ENCODE peak calls at places on chromosome 15, in five cellular contexts. N, U, L, Q and P are unnamed samples.

GRCh38 chr15:42226648-42227047 is 18.5 kb upstream of the VPS39 start:
- DNase-seq in Q (no peak), L (no peak), U (no peak), N (no peak), P (no peak)

GRCh38 chr15:59424626-59425025 is 13.4 kb upstream of the FAM81A start:
- DNase-seq in N (no peak), Q (no peak), U (no peak), L (no peak), P (no peak)

GRCh38 chr15:31127596-31128261 is 26.2 kb upstream of the TRPM1 start:
- DNase-seq in L (no peak), U (no peak), Q (no peak), N (no peak), P (no peak)

GRCh38 chr15:92409521-92409920 is 15.8 kb downstream of the ST8SIA2 start:
- DNase-seq in N (no peak), Q (peak), L (no peak), U (no peak), P (no peak)

GRCh38 chr15:85926834-85927233 is 132.1 kb upstream of the KLHL25 start:
- DNase-seq in U (no peak), L (no peak), N (no peak), Q (no peak), P (no peak)

GRCh38 chr15:75042730-75043508 is 19.5 kb downstream of the PPCDC start:
- DNase-seq in L (peak), U (peak), Q (peak), N (peak), P (no peak)

GRCh38 chr15:65101418-65101890 is 13.5 kb downstream of the UBAP1L start:
- DNase-seq in L (no peak), N (peak), U (peak), Q (peak), P (peak)

GRCh38 chr15:74400313-74400850 is 32.9 kb upstream of the CYP11A1 start:
- DNase-seq in U (no peak), Q (no peak), N (no peak), L (no peak), P (no peak)

GRCh38 chr15:37981781-37982180 is 47.3 kb downstream of the TMCO5A start:
- DNase-seq in U (peak), Q (peak), L (no peak), N (peak), P (no peak)

GRCh38 chr15:78369161-78369560 is 29.0 kb downstream of the CRABP1 start:
- DNase-seq in L (no peak), N (no peak), U (no peak), Q (no peak), P (no peak)

GRCh38 chr15:101370330-101371024 is 75.4 kb upstream of the SNRPA1 start:
- DNase-seq in L (no peak), U (no peak), N (no peak), Q (no peak), P (no peak)

GRCh38 chr15:74867562-74868458 is 5.4 kb downstream of the SCAMP2 start:
- DNase-seq in N (no peak), Q (no peak), U (no peak), L (no peak), P (no peak)

GRCh38 chr15:65189102-65189740 is 4.1 kb upstream of the CLPX start:
- DNase-seq in U (peak), N (peak), L (no peak), Q (peak), P (peak)

GRCh38 chr15:75347222-75348033 is 589 bp downstream of the NEIL1 start:
- DNase-seq in N (peak), Q (peak), L (no peak), U (peak), P (no peak)

GRCh38 chr15:74402873-74403589 is 30.7 kb downstream of the SEMA7A start:
- DNase-seq in U (no peak), Q (no peak), N (no peak), L (peak), P (no peak)

GRCh38 chr15:88491158-88491557 is 23.6 kb downstream of the MRPS11 start:
- DNase-seq in L (no peak), N (no peak), Q (no peak), U (no peak), P (no peak)

GRCh38 chr15:24748812-24749439 is 73.4 kb downstream of the NPAP1 start:
- DNase-seq in N (no peak), U (no peak), Q (no peak), L (no peak), P (no peak)

GRCh38 chr15:25184356-25185155 is 229.8 kb downstream of the SNRPN start:
- DNase-seq in U (no peak), L (no peak), Q (no peak), N (no peak), P (no peak)

GRCh38 chr15:37090543-37091175 is 9.7 kb downstream of the MEIS2 start:
- DNase-seq in N (no peak), U (no peak), Q (no peak), L (no peak), P (no peak)

GRCh38 chr15:47577476-47577875 is 139.8 kb upstream of the SEMA6D start:
- DNase-seq in N (no peak), U (no peak), L (no peak), Q (peak), P (no peak)

GRCh38 chr15:20356444-20357138 is 185.0 kb downstream of the GOLGA6L6 start:
- DNase-seq in L (no peak), U (peak), N (peak), Q (peak), P (peak)

GRCh38 chr15:92005154-92005553 is 151.6 kb downstream of the SLCO3A1 start:
- DNase-seq in U (no peak), N (no peak), L (no peak), Q (peak), P (no peak)

GRCh38 chr15:70046716-70047369 is 50.9 kb downstream of the TLE3 start:
- DNase-seq in L (no peak), N (no peak), Q (no peak), U (no peak), P (no peak)

GRCh38 chr15:51260262-51260661 is 78.1 kb downstream of the CYP19A1 start:
- DNase-seq in N (no peak), L (no peak), U (no peak), Q (peak), P (no peak)

GRCh38 chr15:52509500-52510244 is 19.0 kb downstream of the MYO5A start:
- DNase-seq in L (no peak), U (no peak), Q (no peak), N (no peak), P (no peak)
- TF ChIP-seq YY1 in L (no peak), U (no peak), Q (no peak), N (no peak), P (no peak)

DNA sequence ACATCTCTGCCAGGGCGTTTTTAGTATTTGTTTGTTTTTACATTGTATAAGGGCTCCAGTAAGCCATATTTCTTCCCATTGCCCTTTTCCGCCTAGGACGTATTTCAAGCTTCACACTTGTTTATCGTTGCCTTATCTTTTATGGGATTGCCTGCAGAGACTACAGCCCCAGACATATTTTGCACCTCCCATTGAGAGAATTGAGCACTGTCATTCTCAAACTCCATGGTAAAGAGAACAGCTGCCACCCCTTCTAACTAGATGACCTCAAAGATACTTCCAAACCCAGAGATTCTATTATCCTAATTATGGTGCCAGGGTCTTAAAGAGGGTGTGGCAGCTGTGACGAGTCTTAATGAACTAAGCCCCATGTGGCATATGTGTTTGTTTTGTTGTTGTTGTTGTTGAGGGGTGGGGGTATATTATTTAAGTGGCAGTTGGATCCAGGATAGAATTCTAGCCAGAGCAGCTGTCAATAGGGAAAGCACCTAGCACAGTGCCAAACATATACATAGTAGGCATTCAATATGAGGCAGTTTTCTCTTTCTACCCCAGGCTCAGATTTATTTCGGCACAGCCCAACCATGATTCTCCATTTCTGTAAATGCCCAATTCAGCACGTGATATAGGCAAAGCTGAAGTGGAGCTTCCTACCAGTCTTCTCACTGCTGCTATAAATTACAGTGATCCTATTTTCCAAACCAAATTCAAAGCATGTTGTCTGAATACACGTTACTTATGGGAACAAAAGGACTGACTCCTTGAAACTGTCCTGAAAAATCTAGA is 924 bp upstream of the TP53BP1 start:
- DNase-seq in U (no peak), Q (no peak), N (peak), L (no peak), P (no peak)
- H3K9ac ChIP-seq in U (peak), Q (peak), N (peak), L (peak), P (no peak)

GRCh38 chr15:27327467-27328045 is 356.6 kb downstream of the GABRG3 start:
- DNase-seq in L (no peak), Q (no peak), U (no peak), N (no peak), P (no peak)
- TF ChIP-seq YY1 in L (no peak), Q (no peak), U (no peak), N (no peak), P (no peak)

GRCh38 chr15:29139072-29139471 is 130.6 kb downstream of the NSMCE3 start:
- DNase-seq in Q (no peak), N (no peak), L (no peak), U (no peak), P (no peak)

GRCh38 chr15:29138260-29138659 is 131.4 kb downstream of the NSMCE3 start:
- DNase-seq in L (no peak), U (no peak), Q (no peak), N (no peak), P (no peak)

GRCh38 chr15:29141206-29141907 is 128.3 kb downstream of the NSMCE3 start:
- DNase-seq in U (no peak), Q (no peak), L (no peak), N (no peak), P (no peak)

GRCh38 chr15:29140475-29141172 is 129.0 kb downstream of the NSMCE3 start:
- DNase-seq in U (no peak), L (no peak), N (no peak), Q (no peak), P (no peak)

DNA sequence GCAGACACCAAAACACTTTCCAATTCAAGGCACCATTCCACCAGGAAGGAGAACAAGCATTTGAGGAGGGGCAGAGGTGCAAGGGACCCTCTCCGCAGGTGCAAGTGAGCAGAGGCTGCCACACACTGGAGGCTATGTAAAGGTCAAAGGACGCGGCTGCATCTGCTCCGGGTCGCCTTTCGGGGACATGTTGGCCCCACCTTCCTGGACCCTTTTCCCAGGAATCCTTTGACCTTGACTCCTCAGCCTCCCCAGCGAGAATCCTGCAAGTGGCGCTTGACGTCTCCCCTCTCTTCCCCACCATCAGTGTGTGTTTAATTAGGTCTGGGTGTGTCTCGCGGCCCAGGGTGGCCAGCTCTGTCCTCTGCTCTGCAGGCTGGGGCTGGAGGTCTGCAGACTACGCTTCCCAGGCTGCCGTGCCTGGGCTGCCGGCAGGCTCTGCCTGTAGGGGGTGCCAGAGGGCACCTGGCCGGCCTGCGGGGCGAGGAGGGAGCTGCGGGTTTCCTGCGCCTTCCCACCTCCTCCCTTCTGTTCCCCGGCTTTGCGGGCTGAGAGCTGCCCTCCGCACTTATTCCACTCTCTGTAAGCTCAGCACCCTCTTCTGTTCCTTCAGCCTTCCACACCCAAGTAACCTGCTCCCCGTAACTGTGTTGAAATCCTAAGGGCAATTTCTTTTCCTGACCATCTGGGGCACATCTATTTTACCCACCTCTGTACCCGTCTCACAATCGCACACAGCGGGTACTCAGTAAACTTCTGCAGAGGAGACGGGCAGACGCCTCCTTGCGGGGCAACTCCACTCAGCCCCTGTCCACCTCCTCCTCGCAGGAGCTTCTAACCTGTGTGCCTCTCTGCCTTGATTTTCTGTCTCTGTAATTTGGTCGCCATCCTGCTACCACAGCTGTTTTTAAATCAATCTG is 129.8 kb downstream of the NSMCE3 start:
- DNase-seq in U (peak), N (peak), L (no peak), Q (peak), P (peak)
- H3K9ac ChIP-seq in U (no peak), N (no peak), L (no peak), Q (no peak), P (no peak)

GRCh38 chr15:96610757-96611156 is 280.3 kb downstream of the NR2F2 start:
- DNase-seq in Q (no peak), N (no peak), U (no peak), L (no peak), P (no peak)

DNA sequence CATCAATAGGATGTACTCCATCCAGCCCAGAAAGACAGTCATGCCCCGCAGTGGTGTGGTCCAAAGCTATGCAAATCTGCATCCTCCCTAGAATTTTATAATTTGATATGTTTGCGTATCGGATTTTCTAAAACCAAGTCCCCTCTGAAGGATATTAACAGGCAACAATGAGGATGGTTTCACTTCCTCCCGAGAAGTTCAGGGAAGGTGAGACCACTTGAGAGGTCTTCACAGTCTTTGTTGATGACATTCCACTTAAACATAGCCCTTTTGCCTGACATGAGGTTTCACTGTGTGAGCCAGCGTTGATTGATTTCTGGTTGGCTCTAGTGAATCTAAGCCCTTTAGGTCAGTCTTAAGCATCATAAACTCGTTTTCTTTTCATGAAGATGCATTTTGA is 276.1 kb downstream of the NR2F2 start:
- DNase-seq in L (no peak), Q (no peak), N (no peak), U (no peak), P (no peak)
- TF ChIP-seq YY1 in L (no peak), Q (no peak), N (no peak), U (no peak), P (no peak)

GRCh38 chr15:90174140-90174891 is 26.8 kb upstream of the SEMA4B start:
- DNase-seq in L (no peak), U (no peak), N (no peak), Q (peak), P (no peak)
- H3K9ac ChIP-seq in L (no peak), U (no peak), N (no peak), Q (no peak), P (no peak)